ENCODE peak calls at places on chromosomes 7 and 10, in seven cellular contexts. R, D, Y, N, S, J and H are unnamed samples.

GRCh38 chr7:103395071-103395470 is 47.6 kb downstream of the PSMC2 start:
- DNase-seq in R (no peak), D (no peak), Y (no peak), N (no peak), S (no peak), J (no peak), H (no peak)

GRCh38 chr7:11424006-11424405 is 408.0 kb downstream of the THSD7A start:
- DNase-seq in Y (no peak), N (no peak), S (no peak), D (no peak), R (no peak), J (no peak), H (no peak)

GRCh38 chr10:86071145-86071544 is 295.4 kb downstream of the GRID1 start:
- DNase-seq in R (no peak), J (no peak), D (no peak), S (no peak), N (no peak), Y (no peak), H (no peak)

GRCh38 chr10:125355657-125356056 is 195.3 kb upstream of the CTBP2 start:
- DNase-seq in R (no peak), D (no peak), Y (no peak), S (no peak), J (no peak), N (no peak), H (no peak)

GRCh38 chr7:135792866-135793265 is 44.3 kb upstream of the FAM180A start:
- DNase-seq in N (no peak), S (no peak), D (no peak), J (no peak), R (no peak), Y (no peak), H (no peak)

GRCh38 chr7:104848386-104848990 is 165.5 kb upstream of the KMT2E start:
- DNase-seq in R (peak), S (peak), Y (peak), D (no peak), N (peak), J (peak), H (peak)

GRCh38 chr10:17171131-17171530 is 30.3 kb downstream of the TRDMT1 start:
- DNase-seq in R (no peak), S (no peak), Y (no peak), J (no peak), D (no peak), N (no peak), H (no peak)

GRCh38 chr10:76255241-76255640 is 823.8 kb downstream of the LRMDA start:
- DNase-seq in Y (no peak), S (no peak), R (no peak), N (no peak), D (no peak), J (no peak), H (no peak)

GRCh38 chr7:137895301-137896201 is 48.8 kb upstream of the DGKI start:
- DNase-seq in S (no peak), Y (no peak), J (no peak), D (no peak), R (no peak), N (no peak), H (no peak)

GRCh38 chr10:124185074-124185473 is 91.7 kb upstream of the CHST15 start:
- DNase-seq in D (no peak), Y (no peak), R (no peak), S (no peak), N (no peak), J (no peak), H (no peak)

GRCh38 chr7:150937848-150938561 is 40.1 kb downstream of the KCNH2 start:
- DNase-seq in D (no peak), S (no peak), R (peak), N (peak), J (no peak), Y (no peak), H (no peak)

GRCh38 chr10:18601321-18601720 is 50.1 kb downstream of the NSUN6 start:
- DNase-seq in J (no peak), N (no peak), R (no peak), Y (no peak), S (no peak), D (no peak), H (no peak)

GRCh38 chr7:5709347-5709950 is 72.0 kb downstream of the RNF216 start:
- DNase-seq in J (no peak), R (no peak), D (no peak), S (no peak), Y (no peak), N (no peak), H (no peak)

GRCh38 chr10:109587366-109587765 is 335.9 kb downstream of the XPNPEP1 start:
- DNase-seq in S (no peak), R (no peak), J (no peak), N (no peak), D (no peak), Y (no peak), H (no peak)